ENCODE peak calls at places on chromosomes 6 and 20, in nine cellular contexts. K, Z, A, G, P, F, C, M and S are unnamed samples.

GRCh38 chr20:17505664-17506517 is 25.3 kb downstream of the BFSP1 start:
- DNase-seq in K (peak), Z (peak), A (no peak), G (no peak), P (no peak), F (peak), C (peak), M (no peak), S (no peak)

GRCh38 chr6:11806561-11807317 is 28.1 kb upstream of the ADTRP start:
- DNase-seq in K (no peak), Z (peak), A (no peak), G (no peak), P (no peak), F (no peak), C (no peak), M (no peak), S (no peak)

GRCh38 chr6:7197752-7198151 is 90.0 kb downstream of the RREB1 start:
- DNase-seq in K (no peak), Z (no peak), A (no peak), G (no peak), P (no peak), F (no peak), C (no peak), M (no peak), S (no peak)

GRCh38 chr6:44128020-44128917 is 915 bp downstream of the TMEM63B start:
- DNase-seq in K (no peak), Z (peak), A (no peak), G (peak), P (peak), F (no peak), C (no peak), M (no peak), S (no peak)

GRCh38 chr20:37517371-37517748 is 3.7 kb upstream of the NNAT start:
- DNase-seq in K (no peak), Z (no peak), A (no peak), G (no peak), P (no peak), F (no peak), C (no peak), M (no peak), S (no peak)

GRCh38 chr6:151257984-151258445 is 18.2 kb downstream of the AKAP12 start:
- DNase-seq in K (no peak), Z (peak), A (no peak), G (no peak), P (no peak), F (no peak), C (no peak), M (no peak), S (no peak)

GRCh38 chr6:46104209-46104608 is 25.6 kb upstream of the ENPP4 start:
- DNase-seq in K (no peak), Z (no peak), A (no peak), G (no peak), P (no peak), F (no peak), C (no peak), M (no peak), S (no peak)

GRCh38 chr20:50243610-50244351 is 53.2 kb downstream of the CEBPB start:
- DNase-seq in K (no peak), Z (no peak), A (no peak), G (no peak), P (no peak), F (no peak), C (no peak), M (no peak), S (no peak)

GRCh38 chr20:13883425-13883824 is 98.6 kb downstream of the NDUFAF5 start:
- DNase-seq in K (no peak), Z (no peak), A (no peak), G (no peak), P (no peak), F (no peak), C (no peak), M (no peak), S (no peak)

GRCh38 chr6:42378125-42378524 is 73.6 kb downstream of the TRERF1 start:
- DNase-seq in K (no peak), Z (no peak), A (no peak), G (no peak), P (no peak), F (no peak), C (no peak), M (no peak), S (no peak)

GRCh38 chr6:6972456-6972855 is 135.3 kb upstream of the RREB1 start:
- DNase-seq in K (peak), Z (peak), A (peak), G (peak), P (no peak), F (peak), C (peak), M (peak), S (no peak)

GRCh38 chr6:111096246-111096645 is 8.9 kb downstream of the SLC16A10 start:
- DNase-seq in K (no peak), Z (no peak), A (no peak), G (peak), P (no peak), F (no peak), C (no peak), M (no peak), S (peak)

GRCh38 chr20:1108437-1108920 is 9.9 kb upstream of the PSMF1 start:
- DNase-seq in K (peak), Z (peak), A (no peak), G (peak), P (peak), F (no peak), C (peak), M (no peak), S (peak)

GRCh38 chr6:51857134-51857533 is 230.3 kb downstream of the PKHD1 start:
- DNase-seq in K (no peak), Z (no peak), A (no peak), G (no peak), P (no peak), F (no peak), C (no peak), M (no peak), S (no peak)

GRCh38 chr6:153392156-153392555 is 261.1 kb upstream of the RGS17 start:
- DNase-seq in K (no peak), Z (no peak), A (no peak), G (no peak), P (no peak), F (no peak), C (peak), M (no peak), S (no peak)

GRCh38 chr6:136922680-136922996 is 537 bp downstream of the SLC35D3 start:
- DNase-seq in K (no peak), Z (no peak), A (no peak), G (no peak), P (no peak), F (no peak), C (no peak), M (no peak), S (no peak)

GRCh38 chr20:62143118-62143975 is at the start of the genes PSMA7 and SS18L1:
- DNase-seq in K (peak), Z (peak), A (peak), G (peak), P (peak), F (peak), C (peak), M (no peak), S (peak)